ENCODE peak calls at places on chromosome 9, in six cellular contexts. Z is adipocyte; G is Peyer's patch; S is effector memory CD4-positive, alpha-beta T cell; Y is left ventricle myocardium inferior; H is CD8-positive, alpha-beta memory T cell. K is an unnamed sample. For H3K27me3 and H3K4me1, the result is how much of the 10 kb centered on the place peaks cover.

GRCh38 chr9:3992924-3993323 is 306.9 kb downstream of the GLIS3 start:
- DNase-seq in Z (peak), G (no peak), S (no peak), Y (no peak), H (no peak), K (no peak)

GRCh38 chr9:6829027-6829426 is 71.3 kb downstream of the KDM4C start:
- DNase-seq in Z (no peak), G (no peak), S (no peak), Y (no peak), H (no peak), K (no peak)

GRCh38 chr9:21902112-21902511 is 92.1 kb downstream of the CDKN2A start:
- DNase-seq in Z (no peak), G (no peak), S (no peak), Y (no peak), H (no peak), K (no peak)

GRCh38 chr9:5838884-5839571 is 6.1 kb upstream of the ERMP1 start:
- DNase-seq in Z (peak), G (peak), S (no peak), Y (no peak), H (no peak), K (no peak)

GRCh38 chr9:4238522-4238921 is 61.3 kb downstream of the GLIS3 start:
- DNase-seq in Z (peak), G (no peak), S (no peak), Y (no peak), H (no peak), K (no peak)

GRCh38 chr9:106456581-106456980 is 406.4 kb upstream of the ZNF462 start:
- DNase-seq in Z (no peak), G (no peak), S (no peak), Y (no peak), H (no peak), K (no peak)

GRCh38 chr9:137083418-137084004 is 3.3 kb upstream of the MAN1B1 start:
- DNase-seq in Z (peak), G (peak), S (no peak), Y (no peak), H (no peak), K (peak)

GRCh38 chr9:86093788-86094555 is 5.4 kb downstream of the GOLM1 start:
- DNase-seq in Z (no peak), G (peak), S (no peak), Y (no peak), H (no peak), K (no peak)

GRCh38 chr9:23621166-23621565 is 204.9 kb downstream of the ELAVL2 start:
- DNase-seq in Z (no peak), G (no peak), S (no peak), Y (no peak), H (no peak), K (no peak)

GRCh38 chr9:100730126-100730525 is 152.2 kb downstream of the CAVIN4 start:
- DNase-seq in Z (no peak), G (no peak), S (no peak), Y (no peak), H (no peak), K (no peak)

GRCh38 chr9:73089304-73089985 is 62.2 kb upstream of the ANXA1 start:
- DNase-seq in Z (no peak), G (no peak), S (no peak), Y (no peak), H (no peak), K (no peak)

GRCh38 chr9:89000973-89001916 is 10.0 kb downstream of the S1PR3 start:
- DNase-seq in Z (peak), G (peak), S (peak), Y (peak), H (peak), K (no peak)

GRCh38 chr9:116174347-116174746 is 20.8 kb downstream of the PAPPA start:
- DNase-seq in Z (peak), G (no peak), S (no peak), Y (no peak), H (no peak), K (no peak)

GRCh38 chr9:76451234-76451633 is 7.7 kb upstream of the GCNT1 start:
- DNase-seq in Z (peak), G (no peak), S (no peak), Y (no peak), H (no peak), K (no peak)

GRCh38 chr9:89923961-89924504 is 319.2 kb downstream of the GADD45G start:
- DNase-seq in Z (no peak), G (peak), S (no peak), Y (no peak), H (no peak), K (no peak)

GRCh38 chr9:11558043-11558442 is 945.2 kb upstream of the PTPRD start:
- DNase-seq in Z (no peak), G (no peak), S (no peak), Y (no peak), H (no peak), K (no peak)

GRCh38 chr9:17246770-17247169 is 111.9 kb downstream of the CNTLN start:
- DNase-seq in Z (no peak), G (no peak), S (no peak), Y (no peak), H (no peak), K (no peak)

GRCh38 chr9:3768286-3768685 is 242.5 kb upstream of the RFX3 start:
- DNase-seq in Z (no peak), G (no peak), S (no peak), Y (no peak), H (no peak), K (no peak)

GRCh38 chr9:68704804-68705635 is at the start of gene PIP5K1B:
- DNase-seq in Z (peak), G (peak), S (no peak), Y (peak), H (no peak), K (peak)

GRCh38 chr9:81861644-81862043 is 66.6 kb upstream of the SPATA31D4 start:
- DNase-seq in Z (peak), G (no peak), S (no peak), Y (no peak), H (no peak), K (no peak)

GRCh38 chr9:6218099-6218502 is 2.5 kb downstream of the IL33 start:
- DNase-seq in Z (peak), G (no peak), S (no peak), Y (no peak), H (no peak), K (no peak)

GRCh38 chr9:35609001-35609819 is 4.1 kb downstream of the TESK1 start:
- DNase-seq in Z (no peak), G (no peak), S (no peak), Y (no peak), H (no peak), K (no peak)

GRCh38 chr9:70478963-70479641 is 64.6 kb upstream of the KLF9 start:
- DNase-seq in Z (no peak), G (peak), S (no peak), Y (no peak), H (no peak), K (no peak)

GRCh38 chr9:82784595-82784994 is 278.3 kb downstream of the RASEF start:
- DNase-seq in Z (no peak), G (no peak), S (no peak), Y (no peak), H (no peak), K (no peak)

GRCh38 chr9:70413427-70413797 is 1.0 kb downstream of the KLF9 start:
- DNase-seq in Z (peak), G (no peak), S (no peak), Y (peak), H (peak), K (peak)

GRCh38 chr9:88092699-88093359 is 45.4 kb downstream of the SPATA31C2 start:
- DNase-seq in Z (peak), G (peak), S (no peak), Y (peak), H (no peak), K (no peak)

GRCh38 chr9:131069699-131070098 is 26.6 kb upstream of the AIF1L start:
- DNase-seq in Z (no peak), G (no peak), S (no peak), Y (no peak), H (no peak), K (no peak)

GRCh38 chr9:136348691-136349090 is 14.9 kb downstream of the DNLZ start:
- DNase-seq in Z (no peak), G (no peak), S (no peak), Y (no peak), H (no peak), K (no peak)

GRCh38 chr9:33295571-33295970 is 5.3 kb downstream of the NFX1 start:
- DNase-seq in Z (no peak), G (no peak), S (no peak), Y (no peak), H (no peak), K (no peak)

GRCh38 chr9:35858428-35858827 is 11.8 kb downstream of the OR13J1 start:
- DNase-seq in Z (no peak), G (no peak), S (no peak), Y (no peak), H (no peak), K (no peak)

GRCh38 chr9:104923289-104923688 is 4.7 kb downstream of the ABCA1 start:
- DNase-seq in Z (peak), G (no peak), S (no peak), Y (no peak), H (no peak), K (no peak)

GRCh38 chr9:134231767-134232166 is 67.4 kb upstream of the RNU6ATAC start:
- DNase-seq in Z (no peak), G (no peak), S (no peak), Y (no peak), H (no peak), K (no peak)

GRCh38 chr9:87109851-87110250 is 162.5 kb upstream of the GAS1 start:
- DNase-seq in Z (peak), G (no peak), S (no peak), Y (no peak), H (no peak), K (no peak)

GRCh38 chr9:94920439-94920951 is 194.0 kb downstream of the AOPEP start:
- DNase-seq in Z (peak), G (no peak), S (no peak), Y (peak), H (no peak), K (no peak)

GRCh38 chr9:18791074-18791473 is 241.9 kb downstream of the SAXO1 start:
- DNase-seq in Z (no peak), G (no peak), S (no peak), Y (no peak), H (no peak), K (no peak)

GRCh38 chr9:137550241-137550621 is at the start of gene PNPLA7:
- DNase-seq in Z (peak), G (peak), S (peak), Y (peak), H (peak), K (peak)

GRCh38 chr9:132164604-132165362 is 2.9 kb downstream of the NTNG2 start:
- DNase-seq in Z (no peak), G (peak), S (no peak), Y (no peak), H (no peak), K (no peak)
- H3K27me3 ChIP-seq in Z (under half), G (under half), S (under half), Y (half or more), H (under half), K (half or more)

GRCh38 chr9:20356392-20357206 is 265.7 kb downstream of the MLLT3 start:
- DNase-seq in Z (peak), G (peak), S (no peak), Y (peak), H (peak), K (no peak)

GRCh38 chr9:20355022-20355421 is 267.3 kb downstream of the MLLT3 start:
- DNase-seq in Z (peak), G (no peak), S (no peak), Y (no peak), H (no peak), K (no peak)

GRCh38 chr9:20353931-20354652 is 268.2 kb downstream of the MLLT3 start:
- DNase-seq in Z (peak), G (no peak), S (no peak), Y (no peak), H (no peak), K (no peak)

GRCh38 chr9:20358201-20358600 is 264.1 kb downstream of the MLLT3 start:
- DNase-seq in Z (no peak), G (no peak), S (no peak), Y (no peak), H (no peak), K (no peak)

GRCh38 chr9:20357207-20357503 is 265.1 kb downstream of the MLLT3 start:
- DNase-seq in Z (peak), G (no peak), S (no peak), Y (no peak), H (no peak), K (no peak)
- H3K4me1 ChIP-seq in Z (under half), G (under half), S (under half), Y (under half), H (under half), K (under half)

GRCh38 chr9:110671849-110672248 is 3.3 kb downstream of the MUSK start:
- DNase-seq in Z (no peak), G (no peak), S (no peak), Y (no peak), H (no peak), K (no peak)

GRCh38 chr9:110669439-110669838 is 848 bp downstream of the MUSK start:
- DNase-seq in Z (peak), G (no peak), S (no peak), Y (no peak), H (no peak), K (no peak)

GRCh38 chr9:110672873-110673508 is 4.4 kb downstream of the MUSK start:
- DNase-seq in Z (no peak), G (no peak), S (no peak), Y (no peak), H (no peak), K (no peak)

DNA sequence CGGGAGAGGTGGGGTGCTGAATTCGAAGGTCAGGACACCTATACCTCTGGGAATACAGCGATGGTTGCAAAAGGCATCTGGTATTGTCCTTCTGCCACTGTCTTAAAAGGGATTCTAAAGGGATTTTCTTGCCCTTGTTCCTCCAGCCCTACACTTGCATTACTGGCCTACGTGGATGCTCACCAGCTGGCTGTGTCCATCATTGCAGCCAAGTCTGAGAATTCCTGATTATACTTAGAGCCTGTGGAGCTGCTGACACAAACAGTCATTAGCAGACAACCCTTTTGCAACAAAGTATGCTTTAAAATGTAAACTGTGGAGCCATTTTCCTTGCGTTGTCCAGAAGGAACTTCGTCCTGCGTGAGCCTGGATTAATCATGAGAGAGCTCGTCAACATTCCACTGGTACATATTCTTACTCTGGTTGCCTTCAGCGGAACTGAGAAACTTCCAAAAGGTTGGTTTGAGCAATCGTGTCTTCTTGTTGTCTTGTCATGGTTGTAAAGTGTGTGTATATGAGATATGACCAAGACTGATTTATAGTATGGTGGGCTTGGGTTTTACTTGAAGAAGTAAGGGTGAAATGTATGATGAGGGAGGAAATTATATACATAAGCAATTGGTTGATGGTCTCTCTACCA is at the start of gene MUSK:
- DNase-seq in Z (no peak), G (no peak), S (no peak), Y (peak), H (no peak), K (no peak)
- H3K27me3 ChIP-seq in Z (under half), G (under half), S (under half), Y (under half), H (under half), K (under half)

GRCh38 chr9:96006296-96006890 is 130.9 kb downstream of the ERCC6L2 start:
- DNase-seq in Z (no peak), G (no peak), S (no peak), Y (no peak), H (no peak), K (no peak)
- H3K4me1 ChIP-seq in Z (under half), G (under half), S (under half), Y (under half), H (under half), K (under half)

GRCh38 chr9:126222835-126223431 is 103.7 kb upstream of the MVB12B start:
- DNase-seq in Z (no peak), G (no peak), S (no peak), Y (no peak), H (no peak), K (no peak)
- H3K27me3 ChIP-seq in Z (under half), G (under half), S (under half), Y (half or more), H (under half), K (under half)

GRCh38 chr9:120931278-120932085 is 4.9 kb upstream of the TRAF1 start:
- DNase-seq in Z (peak), G (peak), S (peak), Y (no peak), H (peak), K (no peak)
- H3K4me1 ChIP-seq in Z (half or more), G (under half), S (half or more), Y (half or more), H (half or more), K (under half)

K was measured in RWPE2.